ENCODE peak calls at places on chromosomes 13 and 19, in eight cellular contexts. X is adrenal gland, L is nephron progenitor cell, A is neural crest cell, N is uterus, C is fibroblast of mammary gland, D is endothelial cell, M is GM23338. Q is an unnamed sample.

GRCh38 chr19:4326215-4326836 is 12.3 kb downstream of the STAP2 start:
- DNase-seq in A (no peak), N (no peak), L (no peak), X (no peak), D (no peak), C (no peak), M (no peak), Q (no peak)

GRCh38 chr19:55132453-55133129 is 15.2 kb upstream of the PPP1R12C start:
- DNase-seq in N (no peak), X (no peak), D (no peak), M (peak), A (no peak), L (no peak), C (no peak), Q (no peak)

GRCh38 chr13:93767917-93768422 is 541.4 kb downstream of the GPC6 start:
- DNase-seq in M (no peak), L (no peak), N (no peak), A (no peak), D (no peak), C (no peak), X (no peak), Q (peak)

GRCh38 chr19:16067205-16067938 is 8.9 kb upstream of the TPM4 start:
- DNase-seq in C (peak), M (no peak), X (peak), L (no peak), A (no peak), D (no peak), N (peak), Q (no peak)

GRCh38 chr19:30522359-30522758 is 150.2 kb downstream of the ZNF536 start:
- DNase-seq in L (no peak), X (no peak), N (no peak), A (no peak), D (no peak), C (no peak), M (peak), Q (no peak)

GRCh38 chr19:36008336-36008978 is at the start of gene SYNE4:
- DNase-seq in D (no peak), N (no peak), C (no peak), L (peak), A (no peak), X (peak), M (peak), Q (no peak)

GRCh38 chr19:56136362-56136761 is 4.7 kb upstream of the ZNF444 start:
- DNase-seq in C (no peak), X (no peak), N (no peak), A (no peak), D (no peak), M (peak), L (no peak), Q (no peak)

GRCh38 chr19:55341191-55342043 is 1.7 kb downstream of the KMT5C start:
- DNase-seq in N (peak), M (peak), A (peak), C (peak), L (peak), D (peak), X (peak), Q (no peak)

GRCh38 chr19:3778899-3779723 is 7.1 kb downstream of the MATK start:
- DNase-seq in L (no peak), M (no peak), N (no peak), C (no peak), X (no peak), A (no peak), D (no peak), Q (no peak)

GRCh38 chr19:23762884-23763711 is 4.4 kb upstream of the ZNF681 start:
- DNase-seq in N (peak), M (peak), A (peak), D (peak), C (peak), L (peak), X (peak), Q (peak)

GRCh38 chr13:51292000-51292550 is 47.4 kb upstream of the SERPINE3 start:
- DNase-seq in M (no peak), C (peak), D (no peak), A (no peak), X (no peak), N (no peak), L (no peak), Q (no peak)

GRCh38 chr19:45739498-45740439 is 6.5 kb downstream of the MEIOSIN start:
- DNase-seq in N (no peak), C (no peak), M (no peak), L (no peak), X (no peak), D (no peak), A (no peak), Q (no peak)

GRCh38 chr13:30864352-30865130 is 41.5 kb upstream of the MEDAG start:
- DNase-seq in C (peak), L (no peak), D (no peak), N (peak), M (peak), A (no peak), X (no peak), Q (no peak)

GRCh38 chr13:39417131-39417530 is 185.9 kb downstream of the LHFPL6 start:
- DNase-seq in X (no peak), M (peak), N (no peak), D (peak), A (peak), C (no peak), L (peak), Q (no peak)

GRCh38 chr13:106087201-106087600 is 448.3 kb downstream of the EFNB2 start:
- DNase-seq in M (no peak), C (no peak), D (no peak), A (no peak), L (no peak), N (no peak), X (no peak), Q (no peak)

GRCh38 chr13:76856141-76856571 is 30.0 kb downstream of the KCTD12 start:
- DNase-seq in A (no peak), X (no peak), N (no peak), D (no peak), M (no peak), C (peak), L (no peak), Q (peak)

GRCh38 chr13:33472446-33472845 is 186.9 kb upstream of the STARD13 start:
- DNase-seq in N (no peak), M (no peak), X (no peak), C (no peak), A (no peak), D (no peak), L (no peak), Q (no peak)

GRCh38 chr13:97225533-97225932 is 3.4 kb downstream of the MBNL2 start:
- DNase-seq in X (no peak), D (no peak), N (no peak), C (no peak), L (no peak), M (no peak), A (no peak), Q (no peak)

GRCh38 chr19:43555185-43555770 is 20.0 kb downstream of the XRCC1 start:
- DNase-seq in N (peak), A (peak), D (peak), X (peak), L (peak), C (peak), M (peak), Q (peak)

DNA sequence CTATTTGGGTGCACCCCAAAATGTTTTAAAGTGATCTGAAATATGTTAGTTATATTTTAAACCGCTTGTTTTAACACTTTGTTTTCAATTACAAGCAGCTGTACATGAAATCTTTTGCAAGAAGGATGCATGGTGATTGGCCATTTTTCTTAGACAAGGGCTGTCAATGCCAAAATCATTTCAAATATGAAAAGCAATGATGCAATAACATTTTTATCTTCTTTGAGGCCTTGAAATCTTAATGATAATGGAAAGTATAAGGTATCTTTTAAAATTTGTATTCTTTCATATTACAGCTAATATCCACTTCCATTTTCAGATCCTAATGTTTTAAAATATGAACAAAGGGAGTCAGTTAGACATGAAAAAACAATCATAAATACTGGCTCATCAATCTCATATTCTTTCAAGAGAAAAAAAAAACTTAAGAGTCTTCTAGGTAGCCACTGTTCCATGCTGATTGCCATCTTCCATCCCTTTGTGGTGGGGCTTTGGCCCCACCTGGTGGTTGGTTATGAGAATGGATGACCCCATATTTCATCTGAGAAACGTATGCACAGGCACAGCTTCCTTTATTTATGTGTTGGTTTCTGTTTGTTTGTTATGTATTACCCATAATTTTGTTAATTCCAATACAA is 330.3 kb upstream of the MIR17HG start:
- DNase-seq in C (peak), X (no peak), N (no peak), A (peak), D (peak), M (peak), L (peak), Q (no peak)
- TF ChIP-seq CTCF in C (peak), X (peak), N (no peak), A (peak), D (peak), M (peak), L (peak), Q (peak)

DNA sequence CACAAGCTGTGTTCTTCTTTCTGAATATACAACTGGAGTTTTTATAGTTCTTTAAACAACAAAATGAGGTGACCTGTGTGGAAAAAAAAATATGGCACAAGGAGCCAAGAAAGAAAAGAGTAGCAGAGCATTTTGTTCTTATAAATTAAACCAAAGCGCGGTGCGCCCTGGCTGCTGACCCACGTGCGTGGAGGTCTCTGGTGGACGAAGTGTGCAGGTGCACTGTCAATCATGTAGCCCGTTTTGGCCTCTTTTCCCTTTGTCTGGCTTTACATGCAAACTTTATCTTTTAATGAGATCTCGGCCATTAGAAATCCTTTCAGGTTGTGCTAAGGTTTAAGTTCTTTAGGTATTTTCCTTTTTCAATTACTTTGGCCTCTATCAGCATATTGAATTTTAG is 443.8 kb upstream of the SLC10A2 start:
- DNase-seq in C (no peak), M (peak), A (no peak), X (no peak), N (no peak), L (no peak), D (no peak), Q (no peak)
- TF ChIP-seq CTCF in C (no peak), M (peak), A (no peak), X (no peak), N (no peak), L (no peak), D (peak), Q (peak)

DNA sequence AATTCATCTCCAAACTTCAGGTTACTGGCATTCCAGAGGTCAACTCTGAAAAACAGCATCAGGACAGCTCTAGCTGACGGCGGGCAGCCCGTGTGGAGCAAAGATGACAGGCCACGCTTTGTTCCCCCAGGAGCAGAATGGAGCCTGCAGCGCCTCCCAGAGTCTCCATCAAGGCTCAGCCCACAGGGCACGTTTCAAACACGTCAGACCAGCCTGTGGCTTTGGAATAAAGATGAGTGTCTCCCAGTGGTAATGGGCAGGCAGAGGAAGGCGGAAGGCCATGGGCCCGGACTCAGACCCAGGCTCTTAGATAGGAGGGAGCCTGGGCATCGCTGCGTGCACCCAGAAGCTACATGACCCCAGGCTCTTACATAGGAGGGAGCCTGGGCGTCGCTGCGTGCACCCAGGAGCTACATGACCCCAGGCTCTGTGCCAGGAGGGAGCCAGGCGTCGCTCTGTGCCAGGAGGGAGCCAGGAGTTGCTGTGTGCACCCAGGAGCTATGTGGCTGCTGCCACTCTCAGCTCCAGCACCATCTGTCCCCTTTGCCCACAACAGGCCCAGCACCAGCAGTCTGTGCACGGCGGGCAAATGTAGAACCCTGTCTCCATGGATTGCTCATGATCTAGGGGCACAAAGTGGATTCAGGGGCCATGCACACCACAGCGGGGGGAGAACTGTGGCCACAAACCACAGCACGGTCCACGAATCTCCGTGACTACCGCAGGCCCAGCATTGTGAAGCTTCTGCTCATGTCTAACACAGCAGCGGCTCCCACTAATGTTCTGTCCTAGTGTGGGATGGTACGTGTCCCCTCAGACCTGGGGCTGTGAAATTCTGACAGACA is 47.8 kb upstream of the C13orf46 start:
- DNase-seq in C (no peak), D (no peak), N (no peak), A (no peak), M (no peak), L (no peak), X (no peak), Q (no peak)
- TF ChIP-seq CTCF in C (no peak), D (no peak), N (no peak), A (no peak), M (no peak), L (no peak), X (no peak), Q (no peak)

GRCh38 chr13:73038064-73038463 is 20.7 kb upstream of the KLF5 start:
- DNase-seq in D (no peak), M (peak), X (no peak), L (no peak), N (no peak), A (no peak), C (no peak), Q (no peak)

GRCh38 chr13:73040479-73040878 is 18.3 kb upstream of the KLF5 start:
- DNase-seq in L (no peak), D (no peak), X (no peak), C (no peak), N (no peak), A (no peak), M (no peak), Q (no peak)

GRCh38 chr13:73040968-73041580 is 17.7 kb upstream of the KLF5 start:
- DNase-seq in M (no peak), D (no peak), A (no peak), L (no peak), N (no peak), X (no peak), C (no peak), Q (no peak)

GRCh38 chr13:73036566-73036965 is 22.2 kb upstream of the KLF5 start:
- DNase-seq in L (no peak), C (no peak), N (no peak), X (no peak), M (no peak), D (no peak), A (no peak), Q (no peak)

GRCh38 chr13:73039201-73040108 is 19.4 kb upstream of the KLF5 start:
- DNase-seq in C (no peak), M (peak), N (no peak), D (no peak), X (no peak), A (no peak), L (no peak), Q (no peak)
- TF ChIP-seq CTCF in C (no peak), M (no peak), N (no peak), D (no peak), X (no peak), A (no peak), L (no peak), Q (no peak)

DNA sequence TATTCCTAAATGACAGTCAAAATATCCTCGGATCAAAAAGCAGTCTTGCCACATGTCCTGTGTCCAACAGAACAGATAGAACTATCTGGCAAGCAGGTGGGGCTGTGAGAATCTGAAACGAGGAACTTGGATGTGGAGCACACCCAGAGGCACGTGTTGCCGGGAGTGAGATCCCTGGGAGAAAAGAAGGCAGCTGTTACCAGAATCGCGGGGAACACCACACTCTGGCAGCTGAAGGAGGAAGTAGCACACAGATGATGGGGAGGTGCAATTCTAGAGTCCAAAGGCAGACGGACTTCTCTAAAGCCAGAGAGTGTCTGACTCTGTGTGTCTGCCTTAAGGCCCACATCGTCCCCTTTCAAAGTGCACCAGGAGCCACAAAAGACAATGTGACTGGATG is 22.3 kb downstream of the SLC7A1 start:
- DNase-seq in D (no peak), C (peak), X (peak), N (peak), A (no peak), L (no peak), M (no peak), Q (no peak)
- TF ChIP-seq CTCF in D (no peak), C (no peak), X (no peak), N (no peak), A (no peak), L (no peak), M (no peak), Q (no peak)

GRCh38 chr19:38850976-38851621 is 1.3 kb upstream of the HNRNPL start:
- DNase-seq in L (peak), N (peak), M (peak), D (peak), A (no peak), C (no peak), X (no peak), Q (no peak)

GRCh38 chr19:38853214-38853613 is 3.4 kb upstream of the HNRNPL start:
- DNase-seq in X (no peak), L (no peak), D (no peak), A (no peak), N (no peak), C (no peak), M (no peak), Q (no peak)

GRCh38 chr19:38851622-38852230 is 1.9 kb upstream of the HNRNPL start:
- DNase-seq in L (peak), A (peak), N (peak), D (peak), M (peak), C (peak), X (peak), Q (no peak)

GRCh38 chr19:38850231-38850975 is 617 bp upstream of the HNRNPL start:
- DNase-seq in X (peak), C (peak), A (peak), N (peak), L (peak), M (peak), D (peak), Q (peak)

GRCh38 chr19:38852231-38853044 is 2.7 kb upstream of the HNRNPL start:
- DNase-seq in L (no peak), N (peak), X (peak), M (peak), C (peak), A (peak), D (peak), Q (no peak)
- TF ChIP-seq CTCF in L (no peak), N (no peak), X (no peak), M (no peak), C (no peak), A (no peak), D (no peak), Q (no peak)

DNA sequence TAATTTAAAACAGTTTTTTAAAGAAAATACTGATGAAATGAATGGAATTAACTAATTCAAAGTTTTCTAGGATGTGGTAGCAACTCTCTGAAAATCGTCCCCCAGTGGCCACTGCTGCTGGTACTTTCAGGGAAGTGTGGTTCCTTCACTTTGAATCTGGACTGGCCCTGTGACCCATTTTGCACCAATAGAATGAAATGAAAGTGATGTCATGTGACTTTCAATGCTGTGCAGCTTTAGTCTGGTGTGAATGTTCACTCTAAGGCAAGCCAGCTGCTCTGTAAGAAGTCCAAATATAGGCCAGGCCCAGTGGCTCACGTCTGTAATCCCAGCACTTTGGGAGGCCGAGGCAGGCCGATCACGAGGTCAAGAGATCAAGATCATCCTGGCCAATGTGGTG is 26.4 kb upstream of the HNRNPA1L2 start:
- DNase-seq in X (no peak), M (no peak), L (no peak), D (no peak), C (peak), A (no peak), N (no peak), Q (no peak)
- TF ChIP-seq CTCF in X (no peak), M (no peak), L (no peak), D (no peak), C (no peak), A (no peak), N (no peak), Q (no peak)

GRCh38 chr13:27960362-27961226 is 8.5 kb downstream of the CDX2 start:
- DNase-seq in M (peak), D (peak), X (no peak), C (peak), A (peak), N (no peak), L (peak), Q (no peak)
- TF ChIP-seq CTCF in M (peak), D (peak), X (no peak), C (peak), A (peak), N (no peak), L (peak), Q (peak)

DNA sequence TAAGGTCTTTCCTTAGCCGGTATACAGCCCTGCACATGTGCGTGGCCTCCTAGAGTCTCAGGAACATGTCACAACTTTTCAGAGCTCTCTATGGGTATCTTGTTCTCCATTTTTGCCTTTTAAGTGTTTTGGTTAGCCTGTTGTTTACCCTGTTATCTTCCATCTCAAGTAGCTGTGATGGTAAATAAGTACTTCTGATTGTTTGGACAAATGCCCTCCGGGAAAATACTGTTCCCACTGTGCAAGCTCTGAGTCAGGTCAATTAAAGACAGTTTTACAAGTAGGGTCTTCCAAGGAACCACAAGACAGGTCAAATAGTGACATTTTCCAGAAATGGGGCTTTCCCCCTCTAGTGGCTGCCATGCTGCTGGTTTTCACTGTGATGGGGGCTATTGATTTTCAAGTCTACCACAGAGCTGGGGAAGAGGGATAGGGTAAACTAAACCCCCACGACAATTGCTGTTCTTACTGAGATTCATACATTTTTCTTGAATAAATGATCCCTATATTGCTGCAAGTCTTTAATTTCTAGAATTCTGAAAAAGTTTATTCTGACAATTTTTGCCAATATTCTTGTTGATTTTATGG is 109.5 kb downstream of the TM9SF2 start:
- DNase-seq in M (peak), N (no peak), A (no peak), C (no peak), D (no peak), X (no peak), L (no peak), Q (no peak)
- TF ChIP-seq CTCF in M (peak), N (no peak), A (peak), C (peak), D (no peak), X (no peak), L (no peak), Q (no peak)

Q was measured in kidney epithelial cell.